ENCODE peak calls at places on chromosomes 12 and 14, in eight cellular contexts. L, V, B, Y, Z, R, X and N are unnamed samples.

GRCh38 chr14:20857630-20858261 is 33.4 kb upstream of the RNASE3 start:
- DNase-seq in L (peak), V (peak), B (peak), Y (peak), Z (peak), R (peak), X (peak), N (peak)

GRCh38 chr12:3520711-3521110 is 29.7 kb downstream of the PRMT8 start:
- DNase-seq in L (no peak), V (no peak), B (no peak), Y (no peak), Z (no peak), R (no peak), X (no peak), N (no peak)

GRCh38 chr12:104502662-104503061 is 45.9 kb downstream of the CHST11 start:
- DNase-seq in L (no peak), V (no peak), B (no peak), Y (no peak), Z (no peak), R (no peak), X (no peak), N (no peak)

GRCh38 chr14:84453541-84453940 is 1076.4 kb upstream of the FLRT2 start:
- DNase-seq in L (no peak), V (no peak), B (no peak), Y (no peak), Z (peak), R (no peak), X (peak), N (no peak)

GRCh38 chr14:79791055-79791732 is 420.1 kb downstream of the DIO2 start:
- DNase-seq in L (no peak), V (no peak), B (no peak), Y (no peak), Z (no peak), R (no peak), X (no peak), N (no peak)

GRCh38 chr12:120721866-120722265 is 3.8 kb upstream of the ACADS start:
- DNase-seq in L (no peak), V (no peak), B (no peak), Y (no peak), Z (no peak), R (no peak), X (no peak), N (no peak)

GRCh38 chr14:69693145-69693544 is 73.8 kb upstream of the SRSF5 start:
- DNase-seq in L (no peak), V (peak), B (no peak), Y (no peak), Z (no peak), R (no peak), X (no peak), N (no peak)

GRCh38 chr14:56378474-56378873 is 201.1 kb upstream of the TMEM260 start:
- DNase-seq in L (no peak), V (no peak), B (no peak), Y (no peak), Z (peak), R (no peak), X (peak), N (no peak)

GRCh38 chr12:2282321-2282720 is 229.5 kb downstream of the CACNA1C start:
- DNase-seq in L (no peak), V (no peak), B (no peak), Y (no peak), Z (no peak), R (no peak), X (peak), N (no peak)

GRCh38 chr14:99971929-99972747 is 93.1 kb upstream of the EVL start:
- DNase-seq in L (peak), V (no peak), B (no peak), Y (peak), Z (no peak), R (peak), X (no peak), N (no peak)

GRCh38 chr14:87934185-87934584 is 58.8 kb downstream of the GALC start:
- DNase-seq in L (no peak), V (no peak), B (no peak), Y (no peak), Z (peak), R (peak), X (no peak), N (no peak)

GRCh38 chr14:72590577-72590976 is 303.3 kb downstream of the DPF3 start:
- DNase-seq in L (no peak), V (no peak), B (no peak), Y (no peak), Z (no peak), R (no peak), X (no peak), N (no peak)

GRCh38 chr14:94690486-94690885 is 78.3 kb downstream of the SERPINA3 start:
- DNase-seq in L (no peak), V (no peak), B (no peak), Y (no peak), Z (no peak), R (no peak), X (no peak), N (no peak)

GRCh38 chr12:54420766-54421144 is 1.7 kb upstream of the ITGA5 start:
- DNase-seq in L (no peak), V (no peak), B (no peak), Y (no peak), Z (no peak), R (no peak), X (no peak), N (no peak)

GRCh38 chr12:26126340-26127284 is 1.8 kb upstream of the BHLHE41 start:
- DNase-seq in L (peak), V (peak), B (peak), Y (peak), Z (peak), R (peak), X (peak), N (no peak)

GRCh38 chr14:93906341-93907329 is 20.5 kb upstream of the FAM181A start:
- DNase-seq in L (peak), V (peak), B (peak), Y (no peak), Z (peak), R (peak), X (peak), N (peak)

GRCh38 chr12:114612062-114612461 is 71.9 kb downstream of the TBX3 start:
- DNase-seq in L (no peak), V (no peak), B (no peak), Y (no peak), Z (no peak), R (no peak), X (no peak), N (no peak)

GRCh38 chr12:114918535-114919233 is 234.7 kb upstream of the TBX3 start:
- DNase-seq in L (no peak), V (no peak), B (no peak), Y (no peak), Z (peak), R (no peak), X (peak), N (no peak)

GRCh38 chr14:75636100-75636692 is 24.5 kb downstream of the ERG28 start:
- DNase-seq in L (no peak), V (no peak), B (no peak), Y (no peak), Z (peak), R (no peak), X (no peak), N (no peak)

GRCh38 chr14:72796935-72797334 is 97.0 kb downstream of the DPF3 start:
- DNase-seq in L (no peak), V (no peak), B (no peak), Y (no peak), Z (no peak), R (no peak), X (no peak), N (no peak)

GRCh38 chr14:103123634-103124500 is 606 bp downstream of the TNFAIP2 start:
- DNase-seq in L (peak), V (no peak), B (peak), Y (peak), Z (peak), R (no peak), X (peak), N (no peak)

GRCh38 chr12:48924617-48925217 is 575 bp downstream of the FKBP11 start:
- DNase-seq in L (peak), V (peak), B (peak), Y (peak), Z (peak), R (peak), X (peak), N (peak)

GRCh38 chr14:76955575-76956252 is 72.8 kb downstream of the IRF2BPL start:
- DNase-seq in L (no peak), V (no peak), B (no peak), Y (no peak), Z (peak), R (peak), X (peak), N (peak)

GRCh38 chr14:91453744-91454143 is 36.1 kb upstream of the CCDC88C start:
- DNase-seq in L (no peak), V (no peak), B (no peak), Y (no peak), Z (no peak), R (no peak), X (no peak), N (no peak)